ENCODE peak calls at places on chromosomes 6 and 20, in four cellular contexts. Y is H1; C is A172; J is stimulated activated CD8-positive, alpha-beta memory T cell treated with anti-CD3 and anti-CD28 coated beads, Interleukin-15, amount 100 ng/mL, for 1 hour. Q is an unnamed sample.

GRCh38 chr20:62377615-62378085 is 9.3 kb upstream of the RPS21 start:
- DNase-seq in Y (no peak), J (no peak), C (no peak), Q (no peak)

GRCh38 chr6:134750669-134751068 is 199.2 kb downstream of the ALDH8A1 start:
- DNase-seq in C (peak; percentile 50), Y (no peak), J (no peak), Q (no peak)

GRCh38 chr6:146965110-146965689 is 239.0 kb upstream of the STXBP5 start:
- DNase-seq in C (no peak), Y (no peak), J (no peak), Q (no peak)

GRCh38 chr6:56693246-56693607 is 50.5 kb upstream of the DST start:
- DNase-seq in J (no peak), C (peak; percentile 87), Y (no peak), Q (no peak)

GRCh38 chr6:33697845-33698244 is 13.7 kb downstream of the UQCC2 start:
- DNase-seq in J (no peak), Y (no peak), C (no peak), Q (no peak)

GRCh38 chr20:23234311-23235078 is 116.1 kb upstream of the NXT1 start:
- DNase-seq in J (no peak), C (no peak), Y (no peak), Q (no peak)

GRCh38 chr20:43186312-43186711 is 3.4 kb downstream of the PTPRT start:
- DNase-seq in Y (no peak), J (no peak), C (no peak), Q (no peak)

GRCh38 chr6:149032318-149032598 is 285.3 kb upstream of the TAB2 start:
- DNase-seq in J (no peak), C (no peak), Y (no peak), Q (no peak)

GRCh38 chr6:170160628-170161611 is 130.0 kb downstream of the DLL1 start:
- DNase-seq in Y (no peak), C (no peak), J (no peak), Q (no peak)

GRCh38 chr20:8094415-8094818 is 37.6 kb upstream of the PLCB1 start:
- DNase-seq in C (no peak), J (no peak), Y (no peak), Q (no peak)

GRCh38 chr20:40325006-40325563 is 364.0 kb downstream of the MAFB start:
- DNase-seq in Y (no peak), J (no peak), C (no peak), Q (no peak)

GRCh38 chr6:11689847-11690246 is 88.8 kb downstream of the ADTRP start:
- DNase-seq in C (no peak), Y (no peak), J (no peak), Q (no peak)

GRCh38 chr20:38892091-38892981 is 33.9 kb upstream of the FAM83D start:
- DNase-seq in J (no peak), C (no peak), Y (no peak), Q (no peak)

GRCh38 chr6:32700391-32701040 is 34.1 kb upstream of the HLA-DQB1 start:
- DNase-seq in C (peak; percentile 40), Y (peak; percentile 53), J (peak; percentile 8), Q (peak; percentile 50)

GRCh38 chr6:132122176-132122575 is 171.0 kb upstream of the CCN2 start:
- DNase-seq in C (no peak), J (no peak), Y (no peak), Q (no peak)